ENCODE peak calls at places on chromosomes 12 and 14, in nine cellular contexts. I is dorsolateral prefrontal cortex; V is activated CD4-positive, alpha-beta T cell treated with anti-CD3 and anti-CD28 coated beads for 4 hours; N is T-cell; D is NCI-H82; X is cardiac muscle cell; E is hippocampal formation; F is HTR-8/SVneo; Q is effector memory CD4-positive, alpha-beta T cell. O is an unnamed sample.

GRCh38 chr14:54653764-54654469 is 87.0 kb downstream of the SAMD4A start:
- DNase-seq in Q (no peak), V (no peak), D (no peak), F (peak), I (no peak), E (no peak), N (no peak), X (no peak), O (peak)

GRCh38 chr12:50362671-50363070 is 33.7 kb downstream of the FAM186A start:
- DNase-seq in V (no peak), Q (no peak), I (no peak), X (no peak), N (no peak), F (no peak), E (no peak), D (no peak), O (no peak)

GRCh38 chr12:114913871-114914801 is 230.2 kb upstream of the TBX3 start:
- DNase-seq in V (no peak), Q (no peak), X (no peak), I (no peak), E (no peak), F (peak), D (peak), N (no peak), O (peak)

GRCh38 chr12:105100207-105100985 is 7.1 kb upstream of the WASHC4 start:
- DNase-seq in E (no peak), F (no peak), I (no peak), Q (no peak), N (no peak), X (no peak), D (no peak), V (no peak), O (no peak)

GRCh38 chr12:81502912-81503695 is 256.0 kb downstream of the PPFIA2 start:
- DNase-seq in N (no peak), X (no peak), V (no peak), I (no peak), D (no peak), F (peak), Q (no peak), E (no peak), O (no peak)

GRCh38 chr12:116261525-116262100 is 15.9 kb downstream of the MED13L start:
- DNase-seq in E (no peak), F (no peak), X (no peak), Q (no peak), V (no peak), N (no peak), D (peak), I (no peak), O (no peak)

GRCh38 chr12:52741378-52742195 is 35.6 kb downstream of the KRT76 start:
- DNase-seq in N (peak), I (no peak), X (peak), V (peak), Q (no peak), E (no peak), D (peak), F (peak), O (no peak)

GRCh38 chr12:6442799-6443198 is 2.0 kb upstream of the CD27 start:
- DNase-seq in E (no peak), V (no peak), I (no peak), F (no peak), D (no peak), X (no peak), Q (no peak), N (no peak), O (no peak)

GRCh38 chr12:70598467-70599194 is 38.6 kb downstream of the PTPRB start:
- DNase-seq in Q (no peak), X (peak), V (no peak), D (no peak), I (no peak), N (no peak), E (peak), F (no peak), O (no peak)

GRCh38 chr14:22243971-22244581 is 344.9 kb downstream of the DAD1 start:
- DNase-seq in N (no peak), E (no peak), Q (no peak), I (no peak), D (no peak), X (no peak), F (no peak), V (no peak), O (no peak)

GRCh38 chr12:32889073-32889760 is 7.4 kb downstream of the PKP2 start:
- DNase-seq in I (no peak), E (no peak), D (no peak), X (no peak), Q (no peak), N (no peak), V (no peak), F (no peak), O (no peak)

GRCh38 chr14:99352688-99353280 is 80.8 kb upstream of the BCL11B start:
- DNase-seq in V (no peak), D (no peak), F (no peak), X (no peak), I (no peak), Q (no peak), E (no peak), N (no peak), O (no peak)

GRCh38 chr12:111342376-111342775 is 26.5 kb downstream of the PHETA1 start:
- DNase-seq in N (no peak), V (no peak), D (no peak), F (no peak), Q (no peak), X (no peak), I (no peak), E (no peak), O (no peak)

GRCh38 chr12:105562727-105563072 is 232.2 kb downstream of the C12orf75 start:
- DNase-seq in I (no peak), E (no peak), D (no peak), X (no peak), F (peak), N (no peak), Q (no peak), V (no peak), O (no peak)

GRCh38 chr14:23174266-23174665 is 9.2 kb downstream of the SLC7A8 start:
- DNase-seq in V (no peak), E (peak), N (no peak), Q (no peak), X (no peak), F (no peak), D (no peak), I (no peak), O (no peak)

GRCh38 chr12:130186631-130187269 is 24.5 kb downstream of the FZD10 start:
- DNase-seq in I (no peak), V (no peak), D (no peak), X (no peak), E (no peak), N (no peak), Q (no peak), F (no peak), O (no peak)

GRCh38 chr12:97408363-97408762 is 54.2 kb upstream of the RMST start:
- DNase-seq in I (no peak), Q (no peak), E (no peak), N (no peak), D (no peak), X (no peak), V (no peak), F (no peak), O (no peak)

GRCh38 chr12:17992002-17992656 is 97.9 kb downstream of the RERGL start:
- DNase-seq in V (no peak), X (peak), N (no peak), I (no peak), F (no peak), D (peak), Q (no peak), E (peak), O (peak)

GRCh38 chr14:59912443-59912842 is 7.5 kb upstream of the LRRC9 start:
- DNase-seq in I (no peak), X (no peak), E (no peak), V (no peak), D (no peak), Q (no peak), F (no peak), N (no peak), O (no peak)

GRCh38 chr12:67437011-67437410 is 167.9 kb downstream of the CAND1 start:
- DNase-seq in D (no peak), E (no peak), F (no peak), N (no peak), V (no peak), I (no peak), X (no peak), Q (no peak), O (no peak)

GRCh38 chr12:103560604-103561101 is 26.4 kb upstream of the STAB2 start:
- DNase-seq in D (no peak), N (no peak), I (no peak), V (no peak), E (no peak), F (peak), X (no peak), Q (no peak), O (no peak)

GRCh38 chr14:53306926-53307325 is 153.8 kb upstream of the DDHD1 start:
- DNase-seq in Q (no peak), F (peak), X (no peak), I (peak), V (no peak), E (peak), D (no peak), N (no peak), O (no peak)

GRCh38 chr12:109763201-109763841 is 49.7 kb downstream of the FAM222A start:
- DNase-seq in Q (no peak), D (no peak), N (no peak), I (peak), E (no peak), V (no peak), X (no peak), F (no peak), O (peak)

GRCh38 chr14:42224053-42224888 is 617.6 kb downstream of the LRFN5 start:
- DNase-seq in Q (no peak), D (peak), F (peak), N (no peak), V (no peak), X (peak), I (peak), E (peak), O (peak)

GRCh38 chr14:92501891-92502351 is 11.7 kb upstream of the RIN3 start:
- DNase-seq in Q (no peak), D (no peak), F (peak), V (no peak), I (no peak), E (no peak), X (no peak), N (no peak), O (no peak)

GRCh38 chr12:100141998-100142850 is 450 bp downstream of the BLTP3B start:
- DNase-seq in N (peak), D (peak), I (peak), V (peak), F (no peak), Q (peak), E (peak), X (peak), O (peak)

GRCh38 chr14:68247867-68248266 is 428.3 kb downstream of the RAD51B start:
- DNase-seq in E (no peak), X (no peak), D (no peak), I (no peak), N (no peak), Q (no peak), V (no peak), F (no peak), O (no peak)

GRCh38 chr12:20917269-20917668 is 106.8 kb downstream of the SLCO1B3 start:
- DNase-seq in V (no peak), D (no peak), N (no peak), I (no peak), X (no peak), F (no peak), Q (no peak), E (no peak), O (no peak)

GRCh38 chr12:32155911-32156585 is 49.4 kb downstream of the BICD1 start:
- DNase-seq in N (no peak), F (peak), D (peak), X (peak), Q (no peak), E (no peak), I (no peak), V (no peak), O (peak)

GRCh38 chr12:131088701-131089525 is 135.2 kb downstream of the ADGRD1 start:
- DNase-seq in D (no peak), F (no peak), I (peak), Q (no peak), E (no peak), N (no peak), V (no peak), X (no peak), O (peak)